ENCODE peak calls at places on chromosomes 1 and 21, in five cellular contexts. Y, Z, R, E and C are unnamed samples. For H3K9me3, the result is how much of the 10 kb centered on the place peaks cover.

GRCh38 chr1:52876843-52877242 is 34.3 kb downstream of the ZYG11A start:
- DNase-seq in Y (no peak), R (no peak), Z (no peak), E (no peak), C (no peak)

GRCh38 chr21:42199488-42200463 is 19.2 kb upstream of the ABCG1 start:
- DNase-seq in Y (no peak), E (no peak), Z (peak), R (peak), C (peak)

GRCh38 chr1:53524428-53525400 is 65.5 kb downstream of the DMRTB1 start:
- DNase-seq in E (no peak), Z (no peak), R (no peak), Y (no peak), C (no peak)

GRCh38 chr1:202162049-202162417 is 1.6 kb upstream of the PTPN7 start:
- DNase-seq in Z (no peak), E (no peak), Y (peak), R (no peak), C (no peak)

GRCh38 chr1:240539700-240540414 is 72.1 kb downstream of the GREM2 start:
- DNase-seq in R (no peak), Y (no peak), Z (no peak), E (no peak), C (no peak)

GRCh38 chr1:97006044-97006676 is 284.6 kb downstream of the PTBP2 start:
- DNase-seq in R (no peak), E (no peak), Z (peak), Y (no peak), C (no peak)

GRCh38 chr21:28337319-28337718 is 655.4 kb downstream of the LTN1 start:
- DNase-seq in R (peak), Y (no peak), Z (peak), E (no peak), C (peak)

GRCh38 chr1:89261926-89262540 is 10.6 kb downstream of the GBP5 start:
- DNase-seq in Z (no peak), Y (no peak), R (no peak), E (no peak), C (no peak)

GRCh38 chr1:110086959-110087358 is 16.5 kb upstream of the ALX3 start:
- DNase-seq in R (no peak), Y (no peak), Z (no peak), E (no peak), C (no peak)

GRCh38 chr1:209249785-209250441 is 333.6 kb upstream of the CAMK1G start:
- DNase-seq in R (no peak), Y (no peak), Z (no peak), E (no peak), C (no peak)

GRCh38 chr1:72516826-72517225 is 234.5 kb upstream of the NEGR1 start:
- DNase-seq in Z (no peak), E (no peak), R (no peak), Y (no peak), C (no peak)

GRCh38 chr1:22592919-22593790 is 29.9 kb downstream of the EPHA8 start:
- DNase-seq in Y (no peak), Z (no peak), R (no peak), E (no peak), C (no peak)

GRCh38 chr1:236165238-236165981 is 23.1 kb downstream of the GPR137B start:
- DNase-seq in Y (no peak), Z (no peak), R (no peak), E (no peak), C (no peak)

GRCh38 chr1:28601696-28602095 is 9.6 kb downstream of the RAB42 start:
- DNase-seq in E (no peak), Y (no peak), Z (peak), R (no peak), C (no peak)

GRCh38 chr1:234582626-234583354 is 27.2 kb downstream of the IRF2BP2 start:
- DNase-seq in E (no peak), Y (no peak), Z (no peak), R (no peak), C (no peak)

GRCh38 chr1:168893359-168893791 is 164.4 kb upstream of the DPT start:
- DNase-seq in R (no peak), E (no peak), Y (no peak), Z (no peak), C (no peak)

GRCh38 chr1:186958520-186958919 is 129.8 kb downstream of the PLA2G4A start:
- DNase-seq in Z (no peak), E (no peak), R (no peak), Y (no peak), C (peak)

DNA sequence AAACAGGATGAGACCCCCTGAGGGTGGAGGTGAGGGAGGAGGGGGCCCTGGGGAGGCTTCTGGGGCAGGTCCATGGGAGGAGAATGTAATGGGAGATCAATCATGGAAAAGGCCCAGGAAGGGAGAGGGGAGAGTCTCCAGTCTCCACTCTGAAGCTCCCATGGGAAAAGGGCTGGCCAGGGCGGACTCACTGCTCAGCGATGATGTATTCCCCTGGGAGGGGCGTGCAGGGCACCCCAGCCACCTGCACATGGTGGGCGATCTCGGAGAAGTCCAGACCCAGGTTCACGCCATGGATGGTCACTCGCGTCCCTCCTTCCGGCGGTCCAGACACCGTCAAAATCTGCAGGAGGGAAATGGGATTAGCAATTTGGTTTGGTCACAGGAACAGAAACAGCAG is 149.6 kb upstream of the CD34 start:
- DNase-seq in Z (no peak), R (no peak), E (no peak), Y (no peak), C (no peak)
- TF ChIP-seq POLR2A in Z (no peak), R (no peak), E (no peak), Y (no peak), C (no peak)

GRCh38 chr21:45455321-45456013 is 50.5 kb downstream of the COL18A1 start:
- DNase-seq in R (no peak), Y (no peak), Z (no peak), E (no peak), C (no peak)

GRCh38 chr21:45454924-45455315 is 50.0 kb downstream of the COL18A1 start:
- DNase-seq in E (no peak), Y (no peak), R (no peak), Z (no peak), C (no peak)

GRCh38 chr21:45456836-45457160 is 51.8 kb downstream of the COL18A1 start:
- DNase-seq in R (no peak), Z (no peak), Y (no peak), E (no peak), C (no peak)

GRCh38 chr21:45457161-45457831 is 52.3 kb downstream of the COL18A1 start:
- DNase-seq in Y (no peak), E (no peak), R (no peak), Z (no peak), C (no peak)

GRCh38 chr21:45456014-45456835 is 51.3 kb downstream of the COL18A1 start:
- DNase-seq in R (no peak), E (no peak), Z (no peak), Y (no peak), C (no peak)
- TF ChIP-seq JUN in R (no peak), E (no peak), Z (no peak), Y (no peak), C (no peak)

GRCh38 chr1:152796421-152796820 is at the start of gene LCE1D:
- DNase-seq in Z (no peak), R (no peak), Y (no peak), E (no peak), C (no peak)

GRCh38 chr1:152806576-152806975 is at the start of gene LCE1C:
- DNase-seq in Y (no peak), Z (no peak), E (no peak), R (no peak), C (no peak)

GRCh38 chr1:152801333-152801732 is 4.8 kb downstream of the LCE1D start:
- DNase-seq in E (no peak), Z (no peak), R (no peak), Y (no peak), C (no peak)
- H3K9me3 ChIP-seq in E (half or more), Z (under half), R (under half), Y (under half), C (under half)

DNA sequence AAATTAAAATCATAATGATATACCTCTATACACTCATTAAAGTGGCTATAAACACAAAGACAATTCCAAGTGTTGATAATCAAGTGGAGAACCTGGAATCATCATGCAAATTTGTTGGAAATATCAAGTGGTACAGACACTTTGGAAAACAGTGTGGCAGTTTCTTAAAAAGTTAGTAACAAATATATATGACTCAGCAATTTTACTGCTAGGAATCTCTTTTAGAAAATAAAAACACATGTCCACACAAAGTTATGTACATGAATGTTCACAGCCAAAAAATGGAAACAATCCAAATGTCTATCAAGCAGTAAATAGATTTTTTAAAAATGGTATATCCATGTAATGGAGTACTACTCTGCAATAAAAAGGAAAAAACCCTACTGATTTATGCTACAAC is 375.6 kb downstream of the HLX start:
- DNase-seq in R (no peak), Z (no peak), Y (no peak), E (no peak), C (no peak)
- TF ChIP-seq POLR2A in R (no peak), Z (no peak), Y (no peak), E (no peak), C (no peak)